ENCODE peak calls at places on chromosomes 1 and 21, in nine cellular contexts. S is fibroblast of pulmonary artery, T is astrocyte of the cerebellum, K is stomach, G is fibroblast of lung, U is IMR-90, R is BE2C, O is GM10248, L is mesothelial cell of epicardium. A is an unnamed sample.

GRCh38 chr1:204286841-204287387 is 72.8 kb downstream of the PLEKHA6 start:
- DNase-seq in T (no peak), K (peak), G (no peak), O (no peak), R (no peak), S (peak), U (no peak), L (no peak), A (no peak)

GRCh38 chr1:44867801-44868200 is 24.7 kb upstream of the PTCH2 start:
- DNase-seq in K (no peak), L (no peak), R (no peak), O (no peak), S (no peak), G (no peak), T (no peak), U (no peak), A (no peak)

GRCh38 chr1:75265792-75266191 is 131.6 kb downstream of the LHX8 start:
- DNase-seq in R (no peak), S (peak), T (peak), U (peak), O (peak), L (no peak), K (no peak), G (peak), A (peak)

GRCh38 chr1:153277852-153278251 is 18.4 kb downstream of the LORICRIN start:
- DNase-seq in U (no peak), R (no peak), T (no peak), L (no peak), K (peak), G (no peak), S (no peak), O (peak), A (peak)

GRCh38 chr1:224753491-224753890 is 137.4 kb downstream of the CNIH3 start:
- DNase-seq in U (no peak), L (no peak), O (no peak), G (no peak), T (no peak), S (no peak), R (no peak), K (no peak), A (no peak)

GRCh38 chr1:65197636-65198035 is 49.6 kb downstream of the AK4 start:
- DNase-seq in T (no peak), R (no peak), O (no peak), L (no peak), U (no peak), S (no peak), G (no peak), K (no peak), A (no peak)

GRCh38 chr1:17201201-17202021 is 3.5 kb upstream of the PADI1 start:
- DNase-seq in T (no peak), L (no peak), U (no peak), K (no peak), S (no peak), G (no peak), O (no peak), R (no peak), A (no peak)

GRCh38 chr1:203765029-203765837 is at the start of gene LAX1:
- DNase-seq in T (no peak), S (no peak), R (no peak), L (no peak), U (no peak), K (peak), G (no peak), O (peak), A (peak)

GRCh38 chr1:29333008-29333407 is 96.7 kb downstream of the PTPRU start:
- DNase-seq in K (no peak), S (no peak), R (no peak), G (no peak), L (no peak), O (no peak), T (no peak), U (no peak), A (no peak)

GRCh38 chr1:97350662-97351061 is 570.2 kb downstream of the DPYD start:
- DNase-seq in U (peak), K (no peak), L (no peak), R (no peak), T (no peak), O (no peak), G (peak), S (no peak), A (no peak)

GRCh38 chr1:31414692-31415370 is 1.8 kb downstream of the SERINC2 start:
- DNase-seq in T (no peak), O (no peak), K (peak), R (no peak), G (no peak), L (no peak), U (no peak), S (no peak), A (no peak)

DNA sequence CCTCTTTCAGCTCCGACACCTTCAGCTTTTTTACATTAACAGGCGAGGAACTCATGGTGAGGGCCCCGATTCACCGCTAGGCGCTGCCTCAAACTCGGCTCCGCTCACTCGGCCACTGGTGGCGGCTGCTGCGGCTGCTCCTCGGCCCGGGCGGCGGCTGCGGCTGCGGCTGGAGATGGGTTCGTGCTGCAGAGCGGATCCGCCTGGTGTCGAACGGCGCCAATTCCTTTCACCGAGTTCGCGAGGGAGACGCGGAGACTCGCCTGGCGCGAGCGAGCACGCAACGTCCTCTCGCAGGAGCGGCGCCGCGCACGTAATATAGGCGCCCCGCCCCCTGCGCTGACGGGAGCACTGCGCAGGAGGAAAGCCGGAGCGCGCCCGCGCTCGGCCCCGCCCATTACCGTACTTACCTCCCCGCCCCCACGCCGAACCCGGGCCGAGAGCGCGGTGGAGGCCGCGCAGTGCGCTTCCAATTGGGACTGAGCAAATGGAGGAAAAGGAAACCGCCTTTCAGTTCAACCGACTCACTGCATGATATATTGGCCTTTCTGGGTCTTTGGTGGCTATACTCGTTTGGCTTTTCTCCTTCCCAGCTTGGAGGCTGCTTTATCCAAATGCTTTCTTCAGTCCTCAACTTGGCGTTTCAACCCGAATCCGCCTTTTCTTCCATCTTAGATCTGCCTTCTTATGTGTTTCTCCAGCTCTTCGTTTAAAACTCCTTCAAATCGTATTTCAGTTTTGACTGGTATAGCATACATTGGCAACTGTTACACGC is at the start of gene HNRNPU:
- DNase-seq in O (peak), U (peak), S (peak), K (peak), L (peak), T (peak), R (peak), G (peak), A (peak)
- TF ChIP-seq CTCF in O (peak), U (peak), S (peak), K (no peak), L (peak), T (peak), R (peak), G (peak), A (no peak)

GRCh38 chr1:48246727-48247126 is 24.2 kb downstream of the SLC5A9 start:
- DNase-seq in T (no peak), G (no peak), L (no peak), O (no peak), S (no peak), K (peak), R (peak), U (no peak), A (no peak)
- TF ChIP-seq CTCF in T (no peak), G (no peak), L (no peak), O (no peak), S (no peak), K (no peak), R (no peak), U (no peak), A (no peak)

GRCh38 chr1:212700597-212700891 is 904 bp upstream of the BATF3 start:
- DNase-seq in O (no peak), R (no peak), S (no peak), L (no peak), K (no peak), U (no peak), T (no peak), G (no peak), A (no peak)

GRCh38 chr1:212699839-212700596 is at the start of gene BATF3:
- DNase-seq in S (no peak), G (no peak), U (no peak), O (peak), T (no peak), K (peak), L (peak), R (peak), A (peak)

GRCh38 chr1:212702672-212703071 is 3.0 kb upstream of the BATF3 start:
- DNase-seq in K (no peak), U (no peak), L (no peak), R (no peak), S (no peak), O (no peak), T (no peak), G (no peak), A (no peak)

GRCh38 chr1:212701910-212702309 is 2.3 kb upstream of the BATF3 start:
- DNase-seq in S (no peak), G (no peak), L (no peak), R (no peak), O (no peak), U (no peak), T (no peak), K (no peak), A (no peak)

DNA sequence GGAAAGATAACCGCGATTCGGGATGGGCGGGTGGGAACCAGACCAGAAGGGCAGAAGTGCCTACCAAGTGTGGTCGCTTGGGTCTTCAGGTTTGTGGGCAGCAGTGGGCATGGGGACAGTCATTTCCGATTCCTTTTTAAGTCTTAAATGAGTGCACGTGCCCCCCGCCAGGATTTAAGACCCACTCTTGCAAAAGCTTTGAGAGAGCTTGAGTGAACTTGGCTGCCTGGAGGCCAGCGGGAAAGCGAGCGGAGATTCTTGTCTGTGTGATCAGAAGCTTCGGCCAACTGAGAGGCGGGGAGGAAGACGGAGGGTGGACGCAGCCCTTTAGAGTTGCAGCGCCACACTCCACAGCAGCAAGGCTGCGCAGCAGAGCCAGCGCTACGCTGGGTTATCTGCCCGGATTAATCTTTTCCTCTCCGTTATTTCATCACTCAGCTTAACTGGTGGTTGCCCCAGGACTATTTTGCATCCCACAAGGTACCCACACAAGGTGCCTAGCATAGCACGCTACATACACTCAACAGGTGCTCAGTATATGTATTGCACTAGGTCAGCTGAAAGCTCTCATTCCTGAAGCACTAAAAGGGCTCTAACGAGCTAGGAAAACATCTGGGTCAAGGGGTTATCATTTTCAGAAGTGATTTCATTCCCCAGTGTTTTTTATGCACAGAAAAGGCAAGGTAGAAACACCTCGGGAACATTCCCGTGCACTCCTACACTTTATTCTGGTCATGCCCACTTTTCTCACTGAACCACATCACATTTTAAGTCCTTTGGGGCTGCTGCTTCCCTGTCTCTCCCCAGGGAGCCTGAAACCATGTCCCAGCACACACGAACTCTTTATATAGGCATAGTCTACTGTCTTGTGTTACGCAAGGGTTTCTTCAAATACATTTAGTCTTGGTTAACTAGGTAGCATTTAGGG is 1.5 kb upstream of the BATF3 start:
- DNase-seq in G (peak), U (peak), O (no peak), K (peak), R (peak), L (peak), T (peak), S (peak), A (no peak)
- TF ChIP-seq CTCF in G (no peak), U (peak), O (peak), K (no peak), R (peak), L (no peak), T (peak), S (peak), A (peak)

GRCh38 chr1:177631770-177632169 is 338.1 kb downstream of the SEC16B start:
- DNase-seq in U (no peak), R (no peak), S (no peak), K (no peak), T (no peak), O (no peak), L (no peak), G (no peak), A (no peak)
- TF ChIP-seq CTCF in U (no peak), R (no peak), S (no peak), K (no peak), T (no peak), O (no peak), L (no peak), G (no peak), A (no peak)

GRCh38 chr21:19603011-19603593 is 1199.5 kb upstream of the TMPRSS15 start:
- DNase-seq in R (no peak), U (no peak), T (no peak), L (no peak), K (no peak), S (no peak), O (no peak), G (no peak), A (no peak)

GRCh38 chr21:19609611-19610010 is 1206.0 kb upstream of the TMPRSS15 start:
- DNase-seq in S (peak), K (no peak), O (no peak), G (no peak), R (no peak), L (no peak), U (no peak), T (no peak), A (no peak)

DNA sequence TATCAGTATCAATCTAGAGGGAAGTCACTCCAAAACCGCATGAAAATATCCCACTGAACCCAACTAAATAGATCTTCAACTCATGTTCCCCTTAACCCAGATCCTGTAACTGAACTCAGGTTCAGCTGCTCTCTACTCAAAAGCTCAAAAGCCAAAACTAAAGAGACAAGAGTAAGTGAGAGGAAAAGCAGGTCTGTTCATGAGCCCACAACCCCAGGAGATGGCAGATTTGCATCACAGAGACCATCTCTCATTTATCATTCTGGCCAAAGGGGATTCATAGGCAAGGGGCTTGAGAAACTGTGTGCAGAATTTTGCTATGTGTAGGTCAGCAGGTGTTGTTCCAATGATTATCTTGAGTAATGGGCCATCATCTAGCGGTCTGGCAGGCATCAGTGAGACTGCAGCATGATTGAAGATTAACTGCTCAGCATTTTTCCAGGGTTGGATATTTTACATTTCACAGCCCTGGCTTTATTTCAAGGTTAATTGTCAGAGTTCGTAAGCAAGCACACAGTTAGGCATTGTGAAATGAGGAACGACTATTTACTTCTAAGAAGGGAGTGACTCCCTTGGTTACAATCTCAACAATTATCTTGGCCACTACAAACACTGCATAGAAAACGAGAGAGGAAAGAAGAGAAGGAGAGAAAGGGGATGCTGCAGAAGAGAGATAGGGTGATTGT is 1204.5 kb upstream of the TMPRSS15 start:
- DNase-seq in G (no peak), L (no peak), R (peak), S (peak), O (no peak), U (no peak), K (no peak), T (no peak), A (no peak)
- TF ChIP-seq CTCF in G (no peak), L (no peak), R (peak), S (no peak), O (no peak), U (no peak), K (no peak), T (no peak), A (no peak)

GRCh38 chr1:210711825-210712224 is 383.1 kb downstream of the HHAT start:
- DNase-seq in O (no peak), T (no peak), S (no peak), K (no peak), U (no peak), L (no peak), G (no peak), R (no peak), A (no peak)
- TF ChIP-seq CTCF in O (no peak), T (no peak), S (no peak), K (no peak), U (no peak), L (no peak), G (no peak), R (peak), A (no peak)

GRCh38 chr1:222814536-222815366 is at the start of gene DISP1:
- DNase-seq in L (peak), K (peak), O (peak), G (peak), S (peak), R (peak), T (peak), U (peak), A (peak)

GRCh38 chr1:222817529-222817928 is 2.7 kb downstream of the DISP1 start:
- DNase-seq in O (no peak), T (peak), K (no peak), R (no peak), G (peak), S (peak), L (no peak), U (peak), A (peak)

GRCh38 chr1:222811671-222812070 is 3.2 kb upstream of the DISP1 start:
- DNase-seq in K (no peak), S (no peak), R (no peak), L (no peak), U (no peak), T (no peak), O (no peak), G (no peak), A (no peak)

GRCh38 chr1:222815367-222815765 is 527 bp downstream of the DISP1 start:
- DNase-seq in O (no peak), T (no peak), K (no peak), U (no peak), R (peak), L (no peak), S (peak), G (no peak), A (peak)

DNA sequence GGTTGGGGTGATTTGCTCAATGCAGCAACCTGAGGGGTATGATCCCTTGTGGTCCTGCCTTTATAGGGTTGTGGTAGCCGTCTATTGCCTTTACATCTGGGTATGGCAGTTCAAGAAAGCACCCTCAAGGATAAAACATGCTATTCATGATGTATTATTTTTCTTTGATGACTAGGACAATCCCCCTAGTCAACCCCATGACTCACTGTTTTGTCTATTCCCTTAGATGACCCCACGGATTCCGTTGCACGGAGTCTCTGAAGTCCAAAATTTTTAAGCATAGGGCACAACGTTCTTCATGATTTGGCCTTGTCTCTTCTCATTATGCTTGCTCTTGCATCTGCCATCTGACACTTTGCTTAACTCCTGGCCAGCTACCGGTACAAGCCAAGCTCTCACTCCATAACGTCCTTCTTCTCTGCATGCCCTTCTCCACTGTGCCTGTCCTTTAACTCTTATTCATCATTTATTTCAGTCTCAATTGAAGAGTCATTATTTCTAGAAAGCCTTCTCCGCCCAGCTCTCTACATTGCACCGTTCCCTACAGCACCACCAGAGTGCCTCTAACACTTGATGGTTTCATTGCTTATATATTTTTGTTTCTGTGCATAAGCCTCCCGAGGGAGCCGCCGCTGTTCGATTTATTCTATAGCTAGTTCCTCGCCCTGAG is 838 bp upstream of the DISP1 start:
- DNase-seq in L (no peak), R (no peak), K (no peak), S (no peak), T (no peak), G (peak), U (peak), O (no peak), A (no peak)
- TF ChIP-seq CTCF in L (no peak), R (no peak), K (no peak), S (no peak), T (no peak), G (no peak), U (no peak), O (no peak), A (no peak)

GRCh38 chr1:22729400-22729773 is 18.7 kb downstream of the EPHB2 start:
- DNase-seq in S (no peak), L (no peak), K (no peak), U (no peak), R (no peak), G (no peak), T (no peak), O (no peak), A (no peak)

GRCh38 chr1:22729921-22730320 is 19.3 kb downstream of the EPHB2 start:
- DNase-seq in U (no peak), L (no peak), T (no peak), R (peak), G (no peak), S (no peak), O (no peak), K (no peak), A (no peak)

GRCh38 chr1:22728751-22729399 is 18.2 kb downstream of the EPHB2 start:
- DNase-seq in T (no peak), S (no peak), U (peak), K (no peak), R (no peak), O (no peak), L (no peak), G (peak), A (no peak)

GRCh38 chr1:22733643-22734042 is 23.0 kb downstream of the EPHB2 start:
- DNase-seq in K (no peak), L (no peak), G (no peak), R (no peak), T (no peak), U (no peak), S (no peak), O (no peak), A (no peak)

GRCh38 chr1:22731924-22732522 is 21.4 kb downstream of the EPHB2 start:
- DNase-seq in R (no peak), S (peak), T (no peak), O (no peak), L (no peak), U (peak), K (no peak), G (peak), A (no peak)
- TF ChIP-seq CTCF in R (peak), S (peak), T (peak), O (peak), L (no peak), U (peak), K (no peak), G (peak), A (no peak)

GRCh38 chr1:53536606-53537005 is 77.4 kb downstream of the DMRTB1 start:
- DNase-seq in O (no peak), G (no peak), S (no peak), L (no peak), K (no peak), U (no peak), T (no peak), R (no peak), A (no peak)

GRCh38 chr1:53535226-53535625 is 76.0 kb downstream of the DMRTB1 start:
- DNase-seq in O (no peak), G (no peak), K (no peak), R (no peak), S (no peak), T (no peak), U (no peak), L (no peak), A (no peak)

GRCh38 chr1:53539226-53539625 is 80.0 kb downstream of the DMRTB1 start:
- DNase-seq in T (no peak), G (no peak), S (no peak), K (no peak), R (no peak), L (no peak), O (no peak), U (no peak), A (no peak)

GRCh38 chr1:53532912-53533311 is 73.7 kb downstream of the DMRTB1 start:
- DNase-seq in T (no peak), K (no peak), U (no peak), S (no peak), O (no peak), R (no peak), G (no peak), L (no peak), A (no peak)

GRCh38 chr1:53535846-53536245 is 76.6 kb downstream of the DMRTB1 start:
- DNase-seq in R (no peak), O (no peak), U (peak), G (no peak), K (no peak), T (no peak), S (no peak), L (no peak), A (no peak)
- TF ChIP-seq CTCF in R (no peak), O (no peak), U (no peak), G (no peak), K (no peak), T (no peak), S (no peak), L (no peak), A (no peak)

A was measured in GM13977.